ENCODE peak calls at places on chromosome 19, in four cellular contexts. X is left ventricle myocardium superior; Z is MG63; S is activated CD4-positive, alpha-beta T cell treated with anti-CD3 and anti-CD28 coated beads, Interleukin-2, amount 10 ng/mL, durations not matched to agents 7 days and 5 days. R is an unnamed sample.

GRCh38 chr19:13797870-13798269 is 2.6 kb downstream of the ZSWIM4 start:
- DNase-seq in X (peak), Z (peak), S (no peak), R (no peak)

GRCh38 chr19:48506138-48506733 is 5.4 kb downstream of the LMTK3 start:
- DNase-seq in X (no peak), Z (no peak), S (peak), R (no peak)

GRCh38 chr19:56261145-56261544 is 11.4 kb upstream of the EDDM13 start:
- DNase-seq in X (no peak), Z (no peak), S (no peak), R (no peak)

GRCh38 chr19:37251308-37252229 is 33.6 kb downstream of the ZNF383 start:
- DNase-seq in X (peak), Z (peak), S (peak), R (peak)

GRCh38 chr19:293436-294110 is 2.4 kb upstream of the PLPP2 start:
- DNase-seq in X (no peak), Z (no peak), S (no peak), R (no peak)

GRCh38 chr19:10228925-10229324 is 2.2 kb downstream of the S1PR2 start:
- DNase-seq in X (no peak), Z (peak), S (peak), R (no peak)

GRCh38 chr19:45687599-45687998 is 4.2 kb downstream of the SNRPD2 start:
- DNase-seq in X (no peak), Z (no peak), S (no peak), R (no peak)

GRCh38 chr19:10517361-10517759 is at the start of gene S1PR5:
- DNase-seq in X (peak), Z (peak), S (no peak), R (no peak)

GRCh38 chr19:655691-656090 is 7.3 kb downstream of the RNF126 start:
- DNase-seq in X (no peak), Z (no peak), S (no peak), R (peak)

GRCh38 chr19:33373701-33374405 is at the start of gene CEBPG:
- DNase-seq in X (peak), Z (peak), S (peak), R (no peak)

GRCh38 chr19:29380581-29380980 is 145.2 kb upstream of the VSTM2B start:
- DNase-seq in X (no peak), Z (no peak), S (no peak), R (peak)

GRCh38 chr19:10809693-10810285 is 26.2 kb downstream of the TMED1 start:
- DNase-seq in X (no peak), Z (no peak), S (no peak), R (no peak)

GRCh38 chr19:8370176-8371010 is 6.4 kb downstream of the ANGPTL4 start:
- DNase-seq in X (no peak), Z (peak), S (no peak), R (peak)

GRCh38 chr19:5360003-5360820 is 19.6 kb upstream of the PTPRS start:
- DNase-seq in X (no peak), Z (peak), S (no peak), R (no peak)